ENCODE peak calls at places on chromosomes 1 and 21, in four cellular contexts. H, Y, J and C are unnamed samples.

GRCh38 chr1:29590583-29591555 is 354.5 kb downstream of the PTPRU start:
- DNase-seq in Y (no peak), H (no peak), J (no peak), C (no peak)

GRCh38 chr1:115337633-115338456 is at the start of gene NGF:
- DNase-seq in H (peak), Y (no peak), J (no peak), C (no peak)

GRCh38 chr21:16323586-16323985 is 593.8 kb downstream of the USP25 start:
- DNase-seq in H (no peak), J (no peak), Y (no peak), C (no peak)

GRCh38 chr1:78229344-78229743 is 183.6 kb downstream of the GIPC2 start:
- DNase-seq in J (no peak), Y (no peak), H (no peak), C (no peak)

GRCh38 chr1:75730432-75730831 is 5.9 kb downstream of the ACADM start:
- DNase-seq in J (no peak), H (no peak), Y (peak), C (no peak)

GRCh38 chr1:27872059-27872801 is at the start of gene THEMIS2:
- DNase-seq in Y (no peak), H (peak), J (no peak), C (peak)

GRCh38 chr1:169795687-169796086 is 980 bp upstream of the METTL18 start:
- DNase-seq in Y (no peak), J (no peak), H (no peak), C (no peak)

GRCh38 chr21:29221259-29221744 is 77.4 kb upstream of the BACH1 start:
- DNase-seq in H (no peak), J (no peak), Y (no peak), C (peak)

GRCh38 chr1:178345821-178346220 is 150.9 kb downstream of the CLEC20A start:
- DNase-seq in J (no peak), H (no peak), Y (no peak), C (no peak)

GRCh38 chr21:42676799-42677198 is 23.4 kb downstream of the PDE9A start:
- DNase-seq in J (no peak), Y (no peak), H (no peak), C (no peak)

GRCh38 chr1:167169642-167170041 is 51.0 kb upstream of the POU2F1 start:
- DNase-seq in H (no peak), J (no peak), Y (no peak), C (no peak)

GRCh38 chr1:230189276-230190183 is 122.5 kb downstream of the GALNT2 start:
- DNase-seq in J (no peak), Y (no peak), H (no peak), C (no peak)

GRCh38 chr21:44333701-44334636 is 5.2 kb downstream of the CFAP410 start:
- DNase-seq in Y (no peak), H (no peak), J (no peak), C (no peak)

GRCh38 chr1:93672069-93672468 is 9.6 kb downstream of the BCAR3 start:
- DNase-seq in Y (no peak), H (no peak), J (no peak), C (peak)

GRCh38 chr21:37450385-37451044 is 83.9 kb downstream of the DYRK1A start:
- DNase-seq in H (no peak), J (no peak), Y (no peak), C (peak)

GRCh38 chr1:46137901-46138300 is 5.5 kb upstream of the PIK3R3 start:
- DNase-seq in Y (no peak), H (no peak), J (no peak), C (no peak)

GRCh38 chr1:201397675-201398074 is 1.4 kb downstream of the LAD1 start:
- DNase-seq in H (no peak), Y (peak), J (no peak), C (no peak)

GRCh38 chr1:147168626-147169058 is 3.6 kb downstream of the PRKAB2 start:
- DNase-seq in Y (peak), J (no peak), H (no peak), C (no peak)

GRCh38 chr1:151546006-151546925 is 6.2 kb downstream of the TUFT1 start:
- DNase-seq in J (no peak), H (no peak), Y (no peak), C (no peak)

GRCh38 chr1:119053917-119054316 is 65.8 kb upstream of the TBX15 start:
- DNase-seq in H (no peak), J (no peak), Y (no peak), C (no peak)

DNA sequence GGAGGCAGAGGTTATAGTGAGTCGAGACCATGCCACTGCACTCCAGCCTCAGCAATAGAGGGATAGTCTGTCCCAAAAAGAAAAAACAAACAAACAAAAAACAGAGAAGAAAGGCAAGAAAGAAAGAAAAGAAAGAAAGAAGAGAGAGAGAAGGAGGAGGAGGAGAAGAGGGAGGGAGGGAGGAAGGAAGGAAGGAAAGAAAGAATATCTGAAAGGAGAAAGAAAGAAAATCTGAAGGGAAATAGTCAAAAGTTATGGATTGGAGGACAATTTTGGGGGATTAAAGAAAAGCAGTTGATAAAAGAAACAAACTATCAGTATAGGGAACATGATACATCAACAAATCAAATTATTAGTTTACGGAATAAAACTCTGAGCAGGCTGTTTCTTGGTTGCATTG is 67.4 kb upstream of the TBX15 start:
- DNase-seq in H (no peak), J (no peak), Y (no peak), C (no peak)
- TF ChIP-seq TARDBP in H (no peak), J (no peak), Y (no peak), C (no peak)

DNA sequence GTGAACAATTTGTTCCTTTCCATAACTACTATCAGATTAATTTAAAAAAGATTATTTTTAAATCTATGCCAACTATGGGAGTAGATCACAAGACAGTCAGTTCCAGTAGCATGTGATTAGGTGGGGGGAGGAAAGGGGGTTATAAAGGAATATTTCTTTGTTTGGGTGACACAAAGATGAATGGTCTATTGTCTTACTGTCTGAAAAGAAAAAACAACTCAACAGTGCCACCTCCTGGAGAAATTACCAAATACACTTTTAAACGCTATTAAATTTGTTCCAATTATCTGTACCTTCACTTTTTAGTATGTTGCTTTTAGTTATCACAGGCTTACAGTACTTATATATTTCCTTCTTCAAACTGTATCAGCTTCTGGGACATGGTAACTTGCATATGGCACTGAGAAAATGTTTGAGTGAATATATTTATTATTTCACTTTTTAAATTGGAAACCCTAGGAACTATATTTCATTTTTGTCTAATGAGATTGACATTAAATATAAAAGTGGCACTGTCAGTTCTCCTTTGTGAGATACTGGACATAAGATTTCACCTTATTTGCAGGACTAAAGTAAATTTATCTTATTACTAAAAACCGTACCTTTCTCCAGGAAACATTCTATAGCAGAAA is 1.7 kb upstream of the SORT1 start:
- DNase-seq in J (no peak), Y (peak), H (peak), C (peak)
- TF ChIP-seq TARDBP in J (no peak), Y (no peak), H (no peak), C (no peak)

DNA sequence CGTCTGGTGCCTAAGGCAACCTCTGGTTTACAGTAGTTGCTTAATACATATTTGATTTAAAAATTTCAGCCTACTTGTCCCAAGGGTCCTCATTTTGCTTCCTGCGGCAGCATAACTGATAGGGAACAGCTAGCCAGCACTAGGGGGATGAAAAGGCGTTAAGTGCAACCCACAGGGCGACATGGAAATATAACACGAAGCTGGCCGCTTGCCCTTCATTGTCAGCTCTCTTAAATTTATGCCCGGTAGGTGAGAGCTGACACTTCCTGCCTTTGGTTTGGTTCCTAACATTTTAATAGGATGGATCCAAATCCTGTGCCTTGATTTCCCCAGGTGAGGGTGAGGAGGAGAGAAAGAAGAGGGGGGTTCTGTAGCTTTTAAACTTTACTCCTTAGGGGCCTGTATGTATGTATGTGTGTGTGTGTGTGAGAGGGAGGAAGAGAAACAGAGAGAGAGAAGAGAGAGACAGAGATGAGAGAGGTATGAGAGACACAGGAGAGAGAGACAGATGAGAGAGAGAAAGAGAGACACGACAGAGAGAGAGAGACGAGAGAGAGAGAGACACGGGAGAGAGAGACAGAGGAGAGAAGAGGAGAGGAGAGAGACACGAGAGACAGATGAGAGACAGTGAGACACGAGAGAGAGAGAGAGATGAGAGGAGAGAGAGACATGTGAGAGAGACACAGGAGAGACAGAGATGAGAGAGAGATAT is 938 bp upstream of the ACTN2 start:
- DNase-seq in J (no peak), Y (no peak), H (no peak), C (no peak)
- TF ChIP-seq TARDBP in J (no peak), Y (no peak), H (no peak), C (no peak)

DNA sequence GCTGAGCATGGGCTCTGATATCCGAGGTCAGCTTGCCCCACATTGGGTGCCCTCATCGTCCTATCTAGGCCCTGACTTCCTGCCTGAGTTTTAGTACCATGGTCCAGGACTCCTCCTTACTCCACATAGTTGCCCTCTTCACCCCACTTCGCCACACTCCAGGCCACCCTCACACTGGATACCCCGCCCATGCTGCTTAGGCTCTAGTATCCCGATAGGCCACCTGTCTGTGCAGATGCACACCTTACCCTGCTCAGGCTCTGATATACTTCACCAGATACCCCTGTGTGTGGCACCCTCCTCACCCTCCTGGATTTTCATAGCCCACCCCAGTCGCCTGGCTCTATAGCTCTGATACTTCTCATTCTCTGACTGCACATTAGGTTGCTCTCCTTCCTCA is 145.5 kb upstream of the SERTAD4 start:
- DNase-seq in H (no peak), J (no peak), Y (no peak), C (no peak)
- TF ChIP-seq TARDBP in H (no peak), J (no peak), Y (no peak), C (no peak)

DNA sequence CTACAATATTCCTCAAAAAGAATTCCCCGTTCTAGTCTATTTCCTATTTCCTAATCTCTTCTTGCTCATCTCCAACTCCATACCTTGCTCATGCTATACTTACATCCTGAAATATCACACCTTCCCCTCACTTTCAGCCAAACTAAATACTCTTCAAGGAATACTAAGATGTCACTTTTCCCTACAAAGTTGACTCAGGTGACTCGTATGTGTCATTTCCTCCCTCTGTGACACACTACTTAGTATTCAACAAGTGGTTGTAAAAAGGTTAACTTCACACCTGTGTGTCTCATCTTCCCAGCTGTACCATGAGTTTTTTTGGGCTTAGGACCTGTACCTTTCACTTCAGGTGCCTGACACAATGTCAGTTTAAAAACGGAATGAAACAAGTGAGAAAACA is 81.9 kb upstream of the LBR start:
- DNase-seq in H (no peak), Y (peak), J (no peak), C (no peak)
- TF ChIP-seq TARDBP in H (no peak), Y (no peak), J (no peak), C (no peak)